ENCODE peak calls at places on chromosome 1, in six cellular contexts. One of them, this sample, is unnamed.

GRCh38 chr1:178768423-178768822 is 43.4 kb downstream of the RALGPS2 start:
- DNase-seq in ovary: no peak
- DNase-seq in WTC11: no peak
- DNase-seq in lung microvascular endothelial cell: peak; percentile 53
- DNase-seq in stimulated activated naive CD4-positive, alpha-beta T cell: no peak
- DNase-seq in activated gamma-delta T cell treated with anti-CD3 and anti-CD28 coated beads, Interleukin-2, amount 50 U/mL, for 16 hours: no peak
- DNase-seq in this sample: no peak

GRCh38 chr1:9770276-9770675 is 53.5 kb downstream of the CLSTN1 start:
- DNase-seq in lung microvascular endothelial cell: no peak
- DNase-seq in stimulated activated naive CD4-positive, alpha-beta T cell: peak; percentile 13
- DNase-seq in WTC11: no peak
- DNase-seq in activated gamma-delta T cell treated with anti-CD3 and anti-CD28 coated beads, Interleukin-2, amount 50 U/mL, for 16 hours: no peak
- DNase-seq in ovary: no peak
- DNase-seq in this sample: peak; percentile 16

GRCh38 chr1:88961081-88961480 is 31.3 kb downstream of the KYAT3 start:
- DNase-seq in WTC11: no peak
- DNase-seq in ovary: no peak
- DNase-seq in activated gamma-delta T cell treated with anti-CD3 and anti-CD28 coated beads, Interleukin-2, amount 50 U/mL, for 16 hours: no peak
- DNase-seq in lung microvascular endothelial cell: no peak
- DNase-seq in stimulated activated naive CD4-positive, alpha-beta T cell: no peak
- DNase-seq in this sample: no peak

GRCh38 chr1:27934818-27935549 is at the start of gene SMPDL3B:
- DNase-seq in lung microvascular endothelial cell: no peak
- DNase-seq in stimulated activated naive CD4-positive, alpha-beta T cell: no peak
- DNase-seq in activated gamma-delta T cell treated with anti-CD3 and anti-CD28 coated beads, Interleukin-2, amount 50 U/mL, for 16 hours: no peak
- DNase-seq in ovary: no peak
- DNase-seq in WTC11: peak; percentile 87
- DNase-seq in this sample: no peak

GRCh38 chr1:34108269-34108668 is 56.8 kb downstream of the CSMD2 start:
- DNase-seq in lung microvascular endothelial cell: no peak
- DNase-seq in activated gamma-delta T cell treated with anti-CD3 and anti-CD28 coated beads, Interleukin-2, amount 50 U/mL, for 16 hours: no peak
- DNase-seq in ovary: no peak
- DNase-seq in WTC11: no peak
- DNase-seq in stimulated activated naive CD4-positive, alpha-beta T cell: no peak
- DNase-seq in this sample: no peak

GRCh38 chr1:151056574-151056973 is 2.8 kb downstream of the CDC42SE1 start:
- DNase-seq in WTC11: no peak
- DNase-seq in stimulated activated naive CD4-positive, alpha-beta T cell: no peak
- DNase-seq in lung microvascular endothelial cell: no peak
- DNase-seq in ovary: no peak
- DNase-seq in activated gamma-delta T cell treated with anti-CD3 and anti-CD28 coated beads, Interleukin-2, amount 50 U/mL, for 16 hours: no peak
- DNase-seq in this sample: no peak

GRCh38 chr1:227760377-227760776 is 25.1 kb downstream of the SNAP47 start:
- DNase-seq in lung microvascular endothelial cell: no peak
- DNase-seq in ovary: no peak
- DNase-seq in WTC11: no peak
- DNase-seq in stimulated activated naive CD4-positive, alpha-beta T cell: no peak
- DNase-seq in activated gamma-delta T cell treated with anti-CD3 and anti-CD28 coated beads, Interleukin-2, amount 50 U/mL, for 16 hours: no peak
- DNase-seq in this sample: peak; percentile 49

GRCh38 chr1:175150596-175151319 is 41.8 kb downstream of the KIAA0040 start:
- DNase-seq in activated gamma-delta T cell treated with anti-CD3 and anti-CD28 coated beads, Interleukin-2, amount 50 U/mL, for 16 hours: no peak
- DNase-seq in WTC11: peak; percentile 24
- DNase-seq in ovary: no peak
- DNase-seq in lung microvascular endothelial cell: peak; percentile 19
- DNase-seq in stimulated activated naive CD4-positive, alpha-beta T cell: no peak
- DNase-seq in this sample: no peak

GRCh38 chr1:154348429-154349076 is 23.2 kb downstream of the ATP8B2 start:
- DNase-seq in ovary: no peak
- DNase-seq in activated gamma-delta T cell treated with anti-CD3 and anti-CD28 coated beads, Interleukin-2, amount 50 U/mL, for 16 hours: no peak
- DNase-seq in lung microvascular endothelial cell: no peak
- DNase-seq in WTC11: no peak
- DNase-seq in stimulated activated naive CD4-positive, alpha-beta T cell: no peak
- DNase-seq in this sample: no peak

GRCh38 chr1:227747948-227748495 is 12.8 kb downstream of the SNAP47 start:
- DNase-seq in stimulated activated naive CD4-positive, alpha-beta T cell: no peak
- DNase-seq in WTC11: no peak
- DNase-seq in lung microvascular endothelial cell: no peak
- DNase-seq in activated gamma-delta T cell treated with anti-CD3 and anti-CD28 coated beads, Interleukin-2, amount 50 U/mL, for 16 hours: no peak
- DNase-seq in ovary: no peak
- DNase-seq in this sample: no peak

GRCh38 chr1:107147813-107148212 is 7.0 kb downstream of the NTNG1 start:
- DNase-seq in lung microvascular endothelial cell: no peak
- DNase-seq in stimulated activated naive CD4-positive, alpha-beta T cell: no peak
- DNase-seq in activated gamma-delta T cell treated with anti-CD3 and anti-CD28 coated beads, Interleukin-2, amount 50 U/mL, for 16 hours: no peak
- DNase-seq in WTC11: no peak
- DNase-seq in ovary: no peak
- DNase-seq in this sample: no peak

GRCh38 chr1:111923766-111924165 is 65.7 kb downstream of the KCND3 start:
- DNase-seq in stimulated activated naive CD4-positive, alpha-beta T cell: no peak
- DNase-seq in ovary: no peak
- DNase-seq in WTC11: no peak
- DNase-seq in lung microvascular endothelial cell: no peak
- DNase-seq in activated gamma-delta T cell treated with anti-CD3 and anti-CD28 coated beads, Interleukin-2, amount 50 U/mL, for 16 hours: no peak
- DNase-seq in this sample: no peak

GRCh38 chr1:56403321-56403720 is 176.0 kb downstream of the PLPP3 start:
- DNase-seq in lung microvascular endothelial cell: peak; percentile 45
- DNase-seq in ovary: no peak
- DNase-seq in WTC11: no peak
- DNase-seq in stimulated activated naive CD4-positive, alpha-beta T cell: no peak
- DNase-seq in activated gamma-delta T cell treated with anti-CD3 and anti-CD28 coated beads, Interleukin-2, amount 50 U/mL, for 16 hours: no peak
- DNase-seq in this sample: no peak

GRCh38 chr1:87959236-87959635 is 630.6 kb downstream of the LMO4 start:
- DNase-seq in activated gamma-delta T cell treated with anti-CD3 and anti-CD28 coated beads, Interleukin-2, amount 50 U/mL, for 16 hours: no peak
- DNase-seq in ovary: no peak
- DNase-seq in stimulated activated naive CD4-positive, alpha-beta T cell: no peak
- DNase-seq in lung microvascular endothelial cell: no peak
- DNase-seq in WTC11: no peak
- DNase-seq in this sample: no peak

GRCh38 chr1:228278432-228278941 is 70.6 kb downstream of the OBSCN start:
- DNase-seq in ovary: no peak
- DNase-seq in WTC11: no peak
- DNase-seq in lung microvascular endothelial cell: no peak
- DNase-seq in activated gamma-delta T cell treated with anti-CD3 and anti-CD28 coated beads, Interleukin-2, amount 50 U/mL, for 16 hours: no peak
- DNase-seq in stimulated activated naive CD4-positive, alpha-beta T cell: no peak
- DNase-seq in this sample: no peak

GRCh38 chr1:11062965-11063401 is 3.2 kb upstream of the SRM start:
- DNase-seq in WTC11: no peak
- DNase-seq in activated gamma-delta T cell treated with anti-CD3 and anti-CD28 coated beads, Interleukin-2, amount 50 U/mL, for 16 hours: peak; percentile 26
- DNase-seq in lung microvascular endothelial cell: no peak
- DNase-seq in ovary: no peak
- DNase-seq in stimulated activated naive CD4-positive, alpha-beta T cell: no peak
- DNase-seq in this sample: no peak

GRCh38 chr1:206954616-206955342 is 8.5 kb upstream of the PIGR start:
- DNase-seq in lung microvascular endothelial cell: no peak
- DNase-seq in ovary: no peak
- DNase-seq in activated gamma-delta T cell treated with anti-CD3 and anti-CD28 coated beads, Interleukin-2, amount 50 U/mL, for 16 hours: no peak
- DNase-seq in stimulated activated naive CD4-positive, alpha-beta T cell: no peak
- DNase-seq in WTC11: no peak
- DNase-seq in this sample: no peak

GRCh38 chr1:14314032-14314431 is 284.5 kb upstream of the KAZN start:
- DNase-seq in lung microvascular endothelial cell: no peak
- DNase-seq in WTC11: no peak
- DNase-seq in activated gamma-delta T cell treated with anti-CD3 and anti-CD28 coated beads, Interleukin-2, amount 50 U/mL, for 16 hours: no peak
- DNase-seq in ovary: no peak
- DNase-seq in stimulated activated naive CD4-positive, alpha-beta T cell: no peak
- DNase-seq in this sample: no peak

GRCh38 chr1:185431612-185432011 is 114.6 kb upstream of the IVNS1ABP start:
- DNase-seq in lung microvascular endothelial cell: no peak
- DNase-seq in stimulated activated naive CD4-positive, alpha-beta T cell: no peak
- DNase-seq in ovary: no peak
- DNase-seq in WTC11: no peak
- DNase-seq in activated gamma-delta T cell treated with anti-CD3 and anti-CD28 coated beads, Interleukin-2, amount 50 U/mL, for 16 hours: no peak
- DNase-seq in this sample: no peak

GRCh38 chr1:26471498-26472329 is 526 bp upstream of the HMGN2 start:
- DNase-seq in ovary: peak; percentile 70
- DNase-seq in lung microvascular endothelial cell: peak; percentile 57
- DNase-seq in WTC11: peak; percentile 73
- DNase-seq in activated gamma-delta T cell treated with anti-CD3 and anti-CD28 coated beads, Interleukin-2, amount 50 U/mL, for 16 hours: peak; percentile 7
- DNase-seq in stimulated activated naive CD4-positive, alpha-beta T cell: no peak
- DNase-seq in this sample: peak; percentile 88

GRCh38 chr1:27003745-27004470 is 8.7 kb downstream of the TENT5B start:
- DNase-seq in ovary: no peak
- DNase-seq in WTC11: no peak
- DNase-seq in activated gamma-delta T cell treated with anti-CD3 and anti-CD28 coated beads, Interleukin-2, amount 50 U/mL, for 16 hours: no peak
- DNase-seq in lung microvascular endothelial cell: no peak
- DNase-seq in stimulated activated naive CD4-positive, alpha-beta T cell: no peak
- DNase-seq in this sample: no peak

GRCh38 chr1:82317671-82318070 is 516.9 kb downstream of the ADGRL2 start:
- DNase-seq in WTC11: no peak
- DNase-seq in lung microvascular endothelial cell: no peak
- DNase-seq in activated gamma-delta T cell treated with anti-CD3 and anti-CD28 coated beads, Interleukin-2, amount 50 U/mL, for 16 hours: no peak
- DNase-seq in stimulated activated naive CD4-positive, alpha-beta T cell: no peak
- DNase-seq in ovary: no peak
- DNase-seq in this sample: no peak

GRCh38 chr1:147336290-147336689 is 93.8 kb downstream of the CHD1L start:
- DNase-seq in stimulated activated naive CD4-positive, alpha-beta T cell: no peak
- DNase-seq in lung microvascular endothelial cell: no peak
- DNase-seq in ovary: no peak
- DNase-seq in activated gamma-delta T cell treated with anti-CD3 and anti-CD28 coated beads, Interleukin-2, amount 50 U/mL, for 16 hours: no peak
- DNase-seq in WTC11: no peak
- DNase-seq in this sample: no peak

GRCh38 chr1:1351511-1352427 is 2.6 kb upstream of the DVL1 start:
- DNase-seq in activated gamma-delta T cell treated with anti-CD3 and anti-CD28 coated beads, Interleukin-2, amount 50 U/mL, for 16 hours: no peak
- DNase-seq in ovary: peak; percentile 69
- DNase-seq in lung microvascular endothelial cell: no peak
- DNase-seq in stimulated activated naive CD4-positive, alpha-beta T cell: no peak
- DNase-seq in WTC11: no peak
- DNase-seq in this sample: no peak

GRCh38 chr1:17441265-17441992 is 2.0 kb upstream of the RCC2 start:
- DNase-seq in activated gamma-delta T cell treated with anti-CD3 and anti-CD28 coated beads, Interleukin-2, amount 50 U/mL, for 16 hours: no peak
- DNase-seq in stimulated activated naive CD4-positive, alpha-beta T cell: no peak
- DNase-seq in lung microvascular endothelial cell: no peak
- DNase-seq in WTC11: no peak
- DNase-seq in ovary: no peak
- DNase-seq in this sample: no peak

GRCh38 chr1:172002725-172003345 is 161.5 kb downstream of the DNM3 start:
- DNase-seq in lung microvascular endothelial cell: peak; percentile 74
- DNase-seq in stimulated activated naive CD4-positive, alpha-beta T cell: peak; percentile 5
- DNase-seq in activated gamma-delta T cell treated with anti-CD3 and anti-CD28 coated beads, Interleukin-2, amount 50 U/mL, for 16 hours: peak; percentile 11
- DNase-seq in ovary: no peak
- DNase-seq in WTC11: no peak
- DNase-seq in this sample: no peak

GRCh38 chr1:178091986-178092745 is 1.7 kb upstream of the RASAL2 start:
- DNase-seq in WTC11: no peak
- DNase-seq in stimulated activated naive CD4-positive, alpha-beta T cell: no peak
- DNase-seq in ovary: no peak
- DNase-seq in activated gamma-delta T cell treated with anti-CD3 and anti-CD28 coated beads, Interleukin-2, amount 50 U/mL, for 16 hours: no peak
- DNase-seq in lung microvascular endothelial cell: no peak
- DNase-seq in this sample: no peak

GRCh38 chr1:22155517-22155916 is 12.6 kb upstream of the WNT4 start:
- DNase-seq in ovary: no peak
- DNase-seq in activated gamma-delta T cell treated with anti-CD3 and anti-CD28 coated beads, Interleukin-2, amount 50 U/mL, for 16 hours: no peak
- DNase-seq in stimulated activated naive CD4-positive, alpha-beta T cell: no peak
- DNase-seq in WTC11: no peak
- DNase-seq in lung microvascular endothelial cell: no peak
- DNase-seq in this sample: no peak

GRCh38 chr1:40697436-40697835 is 5.9 kb downstream of the NFYC start:
- DNase-seq in activated gamma-delta T cell treated with anti-CD3 and anti-CD28 coated beads, Interleukin-2, amount 50 U/mL, for 16 hours: no peak
- DNase-seq in lung microvascular endothelial cell: no peak
- DNase-seq in stimulated activated naive CD4-positive, alpha-beta T cell: no peak
- DNase-seq in WTC11: no peak
- DNase-seq in ovary: no peak
- DNase-seq in this sample: no peak

GRCh38 chr1:245842106-245842505 is 665.0 kb downstream of the SMYD3 start:
- DNase-seq in stimulated activated naive CD4-positive, alpha-beta T cell: no peak
- DNase-seq in activated gamma-delta T cell treated with anti-CD3 and anti-CD28 coated beads, Interleukin-2, amount 50 U/mL, for 16 hours: no peak
- DNase-seq in lung microvascular endothelial cell: peak; percentile 42
- DNase-seq in ovary: no peak
- DNase-seq in WTC11: no peak
- DNase-seq in this sample: no peak

GRCh38 chr1:159941139-159941866 is 4.1 kb downstream of the IGSF9 start:
- DNase-seq in lung microvascular endothelial cell: no peak
- DNase-seq in activated gamma-delta T cell treated with anti-CD3 and anti-CD28 coated beads, Interleukin-2, amount 50 U/mL, for 16 hours: no peak
- DNase-seq in ovary: no peak
- DNase-seq in WTC11: no peak
- DNase-seq in stimulated activated naive CD4-positive, alpha-beta T cell: no peak
- DNase-seq in this sample: no peak

This sample was measured in aorta.